ENCODE peak calls at places on chromosomes 12 and 14, in four cellular contexts. K is H1, S is HCT116, O is K562. M is an unnamed sample.

GRCh38 chr14:22803575-22803974 is 11.7 kb downstream of the SLC7A7 start:
- DNase-seq in K (no peak), S (no peak), O (no peak), M (no peak)

GRCh38 chr12:95998611-95999300 is 2.6 kb upstream of the HAL start:
- DNase-seq in K (no peak), S (peak; percentile 35), O (peak; percentile 20), M (peak; percentile 81)

GRCh38 chr12:32181498-32182175 is 75.0 kb downstream of the BICD1 start:
- DNase-seq in K (no peak), S (no peak), O (no peak), M (no peak)

GRCh38 chr12:42756841-42757661 is 167.5 kb upstream of the PRICKLE1 start:
- DNase-seq in K (peak; percentile 65), S (peak; percentile 85), O (no peak), M (peak; percentile 17)

GRCh38 chr14:31934767-31935266 is 142.3 kb upstream of the ARHGAP5 start:
- DNase-seq in K (no peak), S (peak; percentile 58), O (no peak), M (peak; percentile 18)

GRCh38 chr14:90281766-90282165 is 25.4 kb downstream of the PSMC1 start:
- DNase-seq in K (no peak), S (no peak), O (no peak), M (no peak)

GRCh38 chr14:92729632-92730358 is 18.6 kb downstream of the LGMN start:
- DNase-seq in K (no peak), S (no peak), O (no peak), M (no peak)

GRCh38 chr14:61109288-61109687 is 128.2 kb downstream of the SLC38A6 start:
- DNase-seq in K (peak; percentile 19), S (no peak), O (no peak), M (no peak)

GRCh38 chr12:120139958-120140357 is 23.4 kb upstream of the RAB35 start:
- DNase-seq in K (no peak), S (no peak), O (no peak), M (no peak)

GRCh38 chr14:100436745-100437406 is 113.7 kb downstream of the SLC25A47 start:
- DNase-seq in K (no peak), S (no peak), O (no peak), M (no peak)

DNA sequence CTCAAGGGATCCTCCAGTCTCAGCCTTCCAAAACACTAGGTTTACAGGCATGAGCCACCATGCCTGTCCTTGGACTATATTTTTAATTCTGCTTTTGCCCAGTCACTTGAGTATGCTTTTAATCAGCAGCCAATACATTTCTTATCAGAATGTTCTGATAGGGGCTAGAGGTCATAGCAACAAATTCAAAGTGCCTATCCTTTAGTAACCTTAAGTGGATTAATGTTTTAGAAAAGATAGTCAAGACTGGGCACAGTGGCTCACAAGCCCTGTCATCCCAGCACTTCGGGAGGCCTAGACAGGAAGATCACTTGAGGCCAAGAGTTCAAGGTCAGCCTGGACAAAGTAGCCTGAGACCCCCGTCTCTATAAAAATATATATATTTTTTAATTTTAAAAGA is 37.1 kb downstream of the CKB start:
- DNase-seq in K (no peak), S (no peak), O (no peak), M (no peak)
- TF ChIP-seq JUND in K (no peak), S (no peak), O (no peak), M (no peak)

DNA sequence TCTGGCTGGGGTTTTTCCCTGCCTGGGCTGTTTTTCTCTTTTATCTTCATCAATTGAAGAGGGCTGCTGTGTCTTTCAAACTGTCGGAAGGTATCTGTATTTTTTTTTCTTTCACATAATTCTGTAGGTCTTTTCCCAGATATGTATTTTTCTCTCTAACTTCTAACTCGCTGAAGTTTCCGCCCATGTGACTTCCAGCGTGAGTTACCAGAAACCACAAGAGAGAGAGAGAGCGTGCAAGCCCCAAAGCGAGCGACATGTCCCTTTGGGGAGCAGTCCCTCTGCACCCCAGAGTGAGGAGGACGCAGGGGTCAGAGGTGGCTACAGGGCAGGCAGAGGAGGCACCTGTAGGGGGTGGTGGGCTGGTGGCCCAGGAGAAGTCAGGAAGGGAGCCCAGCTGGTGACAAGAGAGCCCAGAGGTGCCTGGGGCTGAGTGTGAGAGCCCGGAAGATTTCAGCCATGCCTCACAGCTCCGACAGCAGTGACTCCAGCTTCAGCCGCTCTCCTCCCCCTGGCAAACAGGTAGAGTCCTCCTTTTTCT is at the start of gene BATF:
- DNase-seq in K (no peak), S (no peak), O (no peak), M (no peak)
- TF ChIP-seq JUND in K (no peak), S (no peak), O (no peak), M (no peak)

GRCh38 chr12:117334855-117335587 is 26.4 kb downstream of the NOS1 start:
- DNase-seq in K (no peak), S (no peak), O (no peak), M (no peak)

GRCh38 chr12:117334098-117334497 is 27.3 kb downstream of the NOS1 start:
- DNase-seq in K (no peak), S (no peak), O (no peak), M (no peak)

GRCh38 chr12:117331691-117332090 is 29.7 kb downstream of the NOS1 start:
- DNase-seq in K (no peak), S (no peak), O (no peak), M (no peak)

GRCh38 chr12:117330441-117331113 is 30.8 kb downstream of the NOS1 start:
- DNase-seq in K (no peak), S (no peak), O (no peak), M (no peak)

DNA sequence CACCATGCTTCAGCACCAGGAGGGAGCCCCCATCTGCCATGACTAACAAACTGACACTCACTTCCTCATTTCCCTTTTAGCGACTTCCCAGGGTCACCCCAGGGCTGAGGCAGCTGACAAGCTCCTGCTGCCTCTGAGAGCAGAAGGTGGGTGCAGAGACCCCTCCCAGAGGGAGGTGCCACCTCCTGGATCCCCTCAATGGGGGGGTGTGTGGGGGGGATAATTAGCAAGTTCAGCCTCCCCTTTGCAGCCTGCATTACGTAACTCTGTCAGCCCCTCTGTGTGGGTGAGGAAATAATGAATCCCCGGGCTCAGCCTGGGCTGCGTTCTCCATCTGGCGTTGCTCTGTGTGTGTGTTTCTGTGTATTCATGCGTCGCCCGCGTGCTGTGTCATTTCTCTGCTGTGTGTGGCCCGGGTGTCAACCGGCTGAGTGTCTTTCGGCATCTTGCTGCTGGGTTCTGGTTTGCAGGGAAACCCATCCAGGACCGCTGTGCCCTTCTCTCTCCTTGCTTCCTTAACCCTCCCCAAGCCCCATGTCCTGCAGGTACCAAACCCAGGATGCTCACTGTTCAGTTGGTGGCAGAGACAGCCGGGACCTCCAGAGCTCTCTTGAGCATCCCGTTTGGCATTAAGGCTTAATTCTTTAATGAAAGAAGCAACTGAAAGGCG is 28.0 kb downstream of the NOS1 start:
- DNase-seq in K (no peak), S (no peak), O (no peak), M (no peak)
- TF ChIP-seq JUND in K (no peak), S (no peak), O (no peak), M (no peak)

DNA sequence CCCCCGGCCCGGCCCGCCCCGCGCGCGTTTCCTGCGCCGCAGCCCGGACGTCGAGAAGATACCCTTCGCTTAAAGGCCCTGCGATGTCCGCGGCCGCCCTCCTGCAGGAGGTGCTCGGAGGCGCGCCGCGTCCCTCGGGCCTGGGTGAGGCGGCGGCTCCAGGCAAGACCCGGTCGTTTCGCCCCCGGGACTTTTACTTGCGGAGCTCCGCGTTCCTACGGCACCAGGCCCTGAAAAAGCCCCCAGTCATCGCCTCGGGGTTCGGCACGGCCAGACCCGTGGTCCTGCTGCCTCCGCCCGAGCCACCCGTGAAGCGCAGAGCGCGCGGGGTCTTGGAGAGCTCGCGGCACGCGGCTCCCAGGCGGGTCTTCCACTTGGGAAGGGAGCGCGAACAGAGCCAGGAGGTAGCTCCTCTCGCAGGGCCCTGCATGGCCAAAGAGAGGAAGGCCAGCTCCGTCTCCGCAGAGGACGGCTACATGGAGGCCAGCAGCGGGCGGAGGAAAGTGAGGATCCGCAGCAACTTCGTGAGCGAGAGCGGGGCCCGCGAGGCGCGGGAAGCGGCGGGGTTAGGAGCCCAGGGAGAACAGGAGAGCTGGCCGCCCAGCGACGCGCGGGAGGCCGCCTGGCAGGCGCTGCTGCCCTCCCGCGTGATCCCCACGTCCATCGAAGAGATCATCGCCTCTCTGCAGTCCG is 26.9 kb downstream of the TTC6 start:
- DNase-seq in K (peak; percentile 76), S (no peak), O (no peak), M (no peak)
- TF ChIP-seq JUND in K (no peak), S (no peak), O (no peak), M (no peak)

M was measured in T47D.